ENCODE peak calls at places on chromosome 21, in four cellular contexts. One of them, this sample, is unnamed.

GRCh38 chr21:15558884-15559283 is 170.9 kb upstream of the USP25 start:
- DNase-seq in stimulated activated CD8-positive, alpha-beta memory T cell treated with anti-CD3 and anti-CD28 coated beads, Interleukin-4, amount 100 ng/mL, for 24 hours: no peak
- DNase-seq in BJ: no peak
- DNase-seq in AG20443: no peak
- DNase-seq in this sample: no peak

GRCh38 chr21:39384674-39385298 is 35.9 kb upstream of the HMGN1 start:
- DNase-seq in stimulated activated CD8-positive, alpha-beta memory T cell treated with anti-CD3 and anti-CD28 coated beads, Interleukin-4, amount 100 ng/mL, for 24 hours: no peak
- DNase-seq in BJ: no peak
- DNase-seq in AG20443: no peak
- DNase-seq in this sample: no peak

GRCh38 chr21:29024474-29025327 is at the start of gene USP16:
- DNase-seq in stimulated activated CD8-positive, alpha-beta memory T cell treated with anti-CD3 and anti-CD28 coated beads, Interleukin-4, amount 100 ng/mL, for 24 hours: peak
- DNase-seq in BJ: peak
- DNase-seq in AG20443: peak
- DNase-seq in this sample: peak

GRCh38 chr21:36572091-36572490 is 92.2 kb upstream of the CLDN14 start:
- DNase-seq in stimulated activated CD8-positive, alpha-beta memory T cell treated with anti-CD3 and anti-CD28 coated beads, Interleukin-4, amount 100 ng/mL, for 24 hours: no peak
- DNase-seq in BJ: no peak
- DNase-seq in AG20443: no peak
- DNase-seq in this sample: no peak

GRCh38 chr21:29002442-29003144 is 9.9 kb upstream of the LTN1 start:
- DNase-seq in stimulated activated CD8-positive, alpha-beta memory T cell treated with anti-CD3 and anti-CD28 coated beads, Interleukin-4, amount 100 ng/mL, for 24 hours: peak
- DNase-seq in BJ: peak
- DNase-seq in AG20443: peak
- DNase-seq in this sample: peak

GRCh38 chr21:45543371-45543709 is 1.1 kb upstream of the SLC19A1 start:
- DNase-seq in stimulated activated CD8-positive, alpha-beta memory T cell treated with anti-CD3 and anti-CD28 coated beads, Interleukin-4, amount 100 ng/mL, for 24 hours: no peak
- DNase-seq in BJ: no peak
- DNase-seq in AG20443: no peak
- DNase-seq in this sample: peak

GRCh38 chr21:28283652-28284490 is 708.8 kb downstream of the LTN1 start:
- DNase-seq in stimulated activated CD8-positive, alpha-beta memory T cell treated with anti-CD3 and anti-CD28 coated beads, Interleukin-4, amount 100 ng/mL, for 24 hours: no peak
- DNase-seq in BJ: peak
- DNase-seq in AG20443: peak
- DNase-seq in this sample: no peak

GRCh38 chr21:34133802-34134201 is 60.4 kb downstream of the MRPS6 start:
- DNase-seq in stimulated activated CD8-positive, alpha-beta memory T cell treated with anti-CD3 and anti-CD28 coated beads, Interleukin-4, amount 100 ng/mL, for 24 hours: no peak
- DNase-seq in BJ: no peak
- DNase-seq in AG20443: no peak
- DNase-seq in this sample: no peak

GRCh38 chr21:15277498-15277897 is 212.7 kb upstream of the NRIP1 start:
- DNase-seq in stimulated activated CD8-positive, alpha-beta memory T cell treated with anti-CD3 and anti-CD28 coated beads, Interleukin-4, amount 100 ng/mL, for 24 hours: no peak
- DNase-seq in BJ: no peak
- DNase-seq in AG20443: no peak
- DNase-seq in this sample: no peak

GRCh38 chr21:46111857-46112730 is 14.2 kb downstream of the COL6A2 start:
- DNase-seq in stimulated activated CD8-positive, alpha-beta memory T cell treated with anti-CD3 and anti-CD28 coated beads, Interleukin-4, amount 100 ng/mL, for 24 hours: no peak
- DNase-seq in BJ: no peak
- DNase-seq in AG20443: peak
- DNase-seq in this sample: peak

GRCh38 chr21:38380391-38381137 is 117.7 kb downstream of the ERG start:
- DNase-seq in stimulated activated CD8-positive, alpha-beta memory T cell treated with anti-CD3 and anti-CD28 coated beads, Interleukin-4, amount 100 ng/mL, for 24 hours: no peak
- DNase-seq in BJ: peak
- DNase-seq in AG20443: peak
- DNase-seq in this sample: no peak

GRCh38 chr21:29018540-29018939 is 609 bp downstream of the RWDD2B start:
- DNase-seq in stimulated activated CD8-positive, alpha-beta memory T cell treated with anti-CD3 and anti-CD28 coated beads, Interleukin-4, amount 100 ng/mL, for 24 hours: no peak
- DNase-seq in BJ: no peak
- DNase-seq in AG20443: peak
- DNase-seq in this sample: no peak

GRCh38 chr21:28776251-28776650 is 216.4 kb downstream of the LTN1 start:
- DNase-seq in stimulated activated CD8-positive, alpha-beta memory T cell treated with anti-CD3 and anti-CD28 coated beads, Interleukin-4, amount 100 ng/mL, for 24 hours: no peak
- DNase-seq in BJ: no peak
- DNase-seq in AG20443: no peak
- DNase-seq in this sample: no peak

This sample was measured in activated CD4-positive, CD25-positive, alpha-beta regulatory T cell treated with anti-CD3 and anti-CD28 coated beads, Interleukin-2, amount 50 U/mL, for 72 hours.